ENCODE peak calls at places on chromosomes 1 and 21, in five cellular contexts. L, Q, T, D and C are unnamed samples.

GRCh38 chr21:41666641-41667051 is 100.2 kb downstream of the RIPK4 start:
- DNase-seq in L (no peak), Q (no peak), T (no peak), D (no peak), C (peak)

GRCh38 chr1:76426606-76427005 is 352.1 kb downstream of the ST6GALNAC3 start:
- DNase-seq in L (no peak), Q (no peak), T (no peak), D (no peak), C (no peak)

GRCh38 chr1:47232187-47232874 is at the start of gene TAL1:
- DNase-seq in L (no peak), Q (no peak), T (peak), D (no peak), C (peak)

GRCh38 chr1:23661887-23662286 is 29.7 kb upstream of the RPL11 start:
- DNase-seq in L (no peak), Q (no peak), T (no peak), D (no peak), C (no peak)

GRCh38 chr1:118788372-118788955 is 199.7 kb downstream of the TBX15 start:
- DNase-seq in L (no peak), Q (no peak), T (no peak), D (no peak), C (no peak)

GRCh38 chr1:74474585-74474984 is 37.8 kb downstream of the LRRC53 start:
- DNase-seq in L (no peak), Q (no peak), T (no peak), D (no peak), C (no peak)

GRCh38 chr1:117161887-117162286 is 40.3 kb upstream of the TRIM45 start:
- DNase-seq in L (peak), Q (no peak), T (no peak), D (no peak), C (no peak)

GRCh38 chr1:178864326-178864725 is 6.6 kb downstream of the ANGPTL1 start:
- DNase-seq in L (no peak), Q (no peak), T (no peak), D (no peak), C (no peak)

GRCh38 chr1:115771847-115772457 is 3.4 kb upstream of the CASQ2 start:
- DNase-seq in L (peak), Q (peak), T (peak), D (peak), C (peak)

GRCh38 chr1:89657886-89658285 is 25.0 kb downstream of the LRRC8C start:
- DNase-seq in L (no peak), Q (no peak), T (no peak), D (no peak), C (no peak)
- TF ChIP-seq MAX in L (no peak), Q (no peak), T (no peak), D (no peak), C (no peak)

GRCh38 chr1:241086686-241087085 is 270.3 kb downstream of the RGS7 start:
- DNase-seq in L (peak), Q (no peak), T (no peak), D (no peak), C (no peak)
- TF ChIP-seq MAX in L (no peak), Q (no peak), T (no peak), D (no peak), C (no peak)

GRCh38 chr1:8276173-8276914 is 41.6 kb upstream of the SLC45A1 start:
- DNase-seq in L (peak), Q (no peak), T (no peak), D (no peak), C (peak)
- TF ChIP-seq MAX in L (no peak), Q (no peak), T (no peak), D (no peak), C (no peak)

GRCh38 chr1:197787623-197788536 is 12.6 kb upstream of the DENND1B start:
- DNase-seq in L (no peak), Q (no peak), T (no peak), D (no peak), C (no peak)
- TF ChIP-seq MAX in L (no peak), Q (no peak), T (no peak), D (no peak), C (no peak)

DNA sequence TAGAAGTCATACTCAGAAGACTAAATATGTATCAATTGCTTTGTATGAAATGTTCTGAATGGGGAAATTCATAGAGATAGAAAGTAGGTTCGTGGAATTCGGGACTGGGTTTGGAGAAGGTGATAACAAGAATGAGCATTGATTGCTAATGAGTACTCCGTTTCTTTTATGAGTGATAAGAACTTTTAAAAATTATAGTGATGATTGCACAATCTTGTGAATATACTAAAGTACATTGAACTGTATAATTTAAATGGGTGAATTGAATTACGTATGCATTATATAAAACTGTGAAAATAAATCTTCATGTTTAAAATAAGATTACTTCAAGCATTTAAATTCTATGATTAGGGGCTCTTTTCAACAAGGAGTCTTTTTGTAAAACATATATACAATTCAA is 425.6 kb upstream of the NCAM2 start:
- DNase-seq in L (no peak), Q (no peak), T (no peak), D (no peak), C (no peak)
- TF ChIP-seq MAX in L (no peak), Q (no peak), T (no peak), D (no peak), C (no peak)

GRCh38 chr1:21622466-21623315 is 46.5 kb downstream of the RAP1GAP start:
- DNase-seq in L (no peak), Q (no peak), T (peak), D (no peak), C (peak)

GRCh38 chr1:21624577-21625389 is 44.4 kb downstream of the RAP1GAP start:
- DNase-seq in L (no peak), Q (no peak), T (peak), D (no peak), C (no peak)

GRCh38 chr1:21625390-21626190 is 43.6 kb downstream of the RAP1GAP start:
- DNase-seq in L (no peak), Q (no peak), T (no peak), D (no peak), C (no peak)

GRCh38 chr1:21621761-21622436 is 47.3 kb downstream of the RAP1GAP start:
- DNase-seq in L (no peak), Q (no peak), T (no peak), D (no peak), C (no peak)

GRCh38 chr1:21623411-21623961 is 45.7 kb downstream of the RAP1GAP start:
- DNase-seq in L (peak), Q (no peak), T (peak), D (no peak), C (no peak)
- TF ChIP-seq MAX in L (peak), Q (no peak), T (no peak), D (no peak), C (no peak)

GRCh38 chr1:40914927-40915569 is 52.9 kb upstream of the CITED4 start:
- DNase-seq in L (no peak), Q (no peak), T (no peak), D (no peak), C (no peak)
- TF ChIP-seq MAX in L (no peak), Q (no peak), T (no peak), D (no peak), C (no peak)

GRCh38 chr1:59410457-59410856 is 113.6 kb downstream of the FGGY start:
- DNase-seq in L (no peak), Q (no peak), T (no peak), D (no peak), C (peak)

GRCh38 chr1:59411147-59411546 is 114.3 kb downstream of the FGGY start:
- DNase-seq in L (no peak), Q (no peak), T (no peak), D (no peak), C (no peak)

GRCh38 chr1:59414406-59415133 is 117.7 kb downstream of the FGGY start:
- DNase-seq in L (no peak), Q (no peak), T (no peak), D (no peak), C (peak)

GRCh38 chr1:59413327-59413720 is 116.4 kb downstream of the FGGY start:
- DNase-seq in L (no peak), Q (no peak), T (no peak), D (no peak), C (no peak)

DNA sequence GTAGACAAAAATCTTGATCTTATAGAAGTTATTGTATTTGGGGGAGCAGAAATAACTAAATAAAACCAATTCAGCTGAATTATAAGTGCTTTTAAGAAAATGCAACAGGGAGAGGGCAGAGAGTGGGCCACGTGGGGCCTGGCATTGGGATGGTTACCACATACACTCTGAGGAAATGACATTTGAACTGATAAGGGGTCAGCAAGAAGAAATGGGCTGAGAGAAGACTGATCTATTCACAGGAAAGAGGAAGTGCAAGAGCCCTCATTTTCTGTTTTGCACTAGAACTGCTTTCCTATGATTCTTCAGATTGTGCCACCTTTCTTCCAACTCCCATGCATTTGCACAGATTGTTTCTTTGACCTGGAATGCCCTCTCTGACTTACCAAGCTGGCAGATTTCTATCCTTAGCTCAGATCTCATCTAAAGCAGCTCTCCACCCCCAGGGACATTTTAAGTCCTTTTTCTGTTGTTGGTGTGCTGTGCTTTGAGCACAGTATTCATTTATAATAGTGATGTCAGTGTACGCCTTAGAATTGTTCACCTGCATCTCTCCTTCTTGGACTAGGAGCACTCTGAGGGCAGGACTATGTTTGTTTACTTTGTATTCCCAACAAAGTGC is 115.9 kb downstream of the FGGY start:
- DNase-seq in L (no peak), Q (no peak), T (no peak), D (no peak), C (peak)
- TF ChIP-seq MAX in L (no peak), Q (no peak), T (no peak), D (no peak), C (peak)